ENCODE peak calls at places on chromosomes 13 and 19, in seven cellular contexts. V is neural progenitor cell, E is fibroblast of lung, O is GM23338, M is PC-9, J is hepatocyte, Q is GM12878. W is an unnamed sample.
A peak's percentile ranks its signal among the peaks of the same experiment; 100 is the strongest.

GRCh38 chr13:27038323-27038722 is 133.3 kb downstream of the USP12 start:
- DNase-seq in V (no peak), E (peak; percentile 93), O (no peak), M (peak; percentile 75), J (no peak), Q (no peak), W (peak; percentile 79)

GRCh38 chr19:703651-704446 is 4.9 kb upstream of the PALM start:
- DNase-seq in V (peak; percentile 86), E (no peak), O (peak; percentile 96), M (peak; percentile 43), J (peak; percentile 80), Q (no peak), W (peak; percentile 57)

GRCh38 chr13:113551081-113552000 is 33.2 kb upstream of the TFDP1 start:
- DNase-seq in V (no peak), E (no peak), O (no peak), M (peak; percentile 11), J (no peak), Q (no peak), W (no peak)

GRCh38 chr19:33375760-33376159 is 2.3 kb downstream of the CEBPG start:
- DNase-seq in V (no peak), E (peak; percentile 62), O (no peak), M (no peak), J (no peak), Q (no peak), W (peak; percentile 21)

GRCh38 chr13:19810996-19811881 is 28.5 kb upstream of the PSPC1 start:
- DNase-seq in V (no peak), E (no peak), O (no peak), M (peak; percentile 53), J (no peak), Q (no peak), W (no peak)

GRCh38 chr19:52094526-52094925 is 1.0 kb downstream of the ZNF841 start:
- DNase-seq in V (peak; percentile 1), E (no peak), O (no peak), M (no peak), J (peak; percentile 6), Q (no peak), W (no peak)

GRCh38 chr13:97142452-97142851 is 79.7 kb upstream of the MBNL2 start:
- DNase-seq in V (no peak), E (no peak), O (peak; percentile 56), M (peak; percentile 75), J (peak; percentile 67), Q (no peak), W (no peak)

GRCh38 chr19:1853295-1854031 is 5.2 kb upstream of the REXO1 start:
- DNase-seq in V (peak; percentile 72), E (peak; percentile 57), O (peak; percentile 87), M (peak; percentile 46), J (peak; percentile 88), Q (peak; percentile 43), W (peak; percentile 71)

GRCh38 chr13:102904408-102904862 is 58.6 kb downstream of the ERCC5 start:
- DNase-seq in V (no peak), E (no peak), O (no peak), M (peak; percentile 46), J (no peak), Q (no peak), W (peak; percentile 22)

GRCh38 chr13:102901056-102901455 is 55.2 kb downstream of the ERCC5 start:
- DNase-seq in V (no peak), E (no peak), O (no peak), M (no peak), J (peak; percentile 21), Q (no peak), W (no peak)

GRCh38 chr13:102903659-102904407 is 58.0 kb downstream of the ERCC5 start:
- DNase-seq in V (peak; percentile 28), E (no peak), O (peak; percentile 56), M (no peak), J (no peak), Q (no peak), W (peak; percentile 56)

GRCh38 chr13:102901615-102902305 is 55.9 kb downstream of the ERCC5 start:
- DNase-seq in V (no peak), E (peak; percentile 24), O (no peak), M (peak; percentile 21), J (no peak), Q (no peak), W (peak; percentile 5)

DNA sequence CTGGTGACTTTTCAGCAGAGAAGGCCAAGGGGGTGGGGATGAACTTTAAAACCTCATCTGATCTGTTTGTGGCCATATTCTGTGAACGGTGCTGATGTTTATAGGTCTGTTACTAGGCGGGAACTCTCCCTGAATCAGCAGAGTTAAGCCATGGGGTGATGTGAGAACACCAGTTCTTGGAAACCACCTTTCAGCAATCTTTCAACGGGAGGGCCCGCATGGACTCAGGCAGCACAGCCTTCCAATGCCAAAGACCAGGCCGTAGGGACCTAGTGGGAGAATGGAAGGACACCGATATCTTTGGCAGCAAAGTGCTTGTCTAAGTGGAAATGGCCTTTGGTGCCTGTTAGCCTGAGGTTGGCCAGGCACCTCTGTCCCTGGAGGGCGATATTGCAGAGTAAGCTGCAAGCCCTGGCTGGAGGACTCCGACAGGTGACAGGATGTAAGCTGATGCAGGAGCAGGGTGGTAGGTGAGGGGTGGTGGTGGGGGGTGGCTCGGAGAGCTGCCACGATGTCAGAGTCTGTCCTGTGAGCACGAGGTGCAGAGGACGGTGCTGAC is 57.0 kb downstream of the ERCC5 start:
- DNase-seq in V (no peak), E (no peak), O (peak; percentile 53), M (no peak), J (peak; percentile 5), Q (no peak), W (no peak)
- H2AFZ ChIP-seq in V (peak overlapping the region; percentile 36), E (no peak overlapping the region), O (peak overlapping the region; percentile 95), M (no peak overlapping the region), J (no peak overlapping the region), Q (no peak overlapping the region), W (no peak overlapping the region)

GRCh38 chr13:87089391-87089790 is 581.8 kb upstream of the SLITRK5 start:
- DNase-seq in V (no peak), E (peak; percentile 82), O (peak; percentile 11), M (no peak), J (no peak), Q (no peak), W (peak; percentile 47)
- TF ChIP-seq EZH2 in V (no peak), E (no peak), O (no peak), M (no peak), J (no peak), Q (no peak), W (no peak)

GRCh38 chr13:110236431-110236830 is 70.5 kb downstream of the COL4A1 start:
- DNase-seq in V (no peak), E (no peak), O (no peak), M (no peak), J (no peak), Q (no peak), W (no peak)

GRCh38 chr13:110238795-110239194 is 68.2 kb downstream of the COL4A1 start:
- DNase-seq in V (no peak), E (no peak), O (no peak), M (no peak), J (no peak), Q (no peak), W (no peak)

GRCh38 chr13:110237895-110238294 is 69.1 kb downstream of the COL4A1 start:
- DNase-seq in V (no peak), E (no peak), O (no peak), M (no peak), J (no peak), Q (no peak), W (no peak)

GRCh38 chr13:110234532-110234931 is 72.4 kb downstream of the COL4A1 start:
- DNase-seq in V (no peak), E (no peak), O (no peak), M (no peak), J (no peak), Q (no peak), W (no peak)

GRCh38 chr13:110236831-110237261 is 70.1 kb downstream of the COL4A1 start:
- DNase-seq in V (no peak), E (no peak), O (no peak), M (no peak), J (no peak), Q (no peak), W (no peak)
- H3K4me1 ChIP-seq in V (peaks cover 9% of the 10 kb centered on the region), E (peaks cover 34% of the 10 kb centered on the region), O (no peaks in the 10 kb centered on the region), M (no peaks in the 10 kb centered on the region), J (no peaks in the 10 kb centered on the region), Q (no peaks in the 10 kb centered on the region), W (peaks cover 12% of the 10 kb centered on the region)

GRCh38 chr19:45424191-45425058 is 708 bp upstream of the ERCC1 start:
- DNase-seq in V (peak; percentile 51), E (peak; percentile 97), O (peak; percentile 82), M (peak; percentile 99), J (peak; percentile 87), Q (no peak), W (peak; percentile 95)
- H2AFZ ChIP-seq in V (peak overlapping the region; percentile 74), E (peak overlapping the region; percentile 67), O (no peak overlapping the region), M (peak overlapping the region; percentile 66), J (peak overlapping the region; percentile 49), Q (peak overlapping the region; percentile 88), W (no peak overlapping the region)

DNA sequence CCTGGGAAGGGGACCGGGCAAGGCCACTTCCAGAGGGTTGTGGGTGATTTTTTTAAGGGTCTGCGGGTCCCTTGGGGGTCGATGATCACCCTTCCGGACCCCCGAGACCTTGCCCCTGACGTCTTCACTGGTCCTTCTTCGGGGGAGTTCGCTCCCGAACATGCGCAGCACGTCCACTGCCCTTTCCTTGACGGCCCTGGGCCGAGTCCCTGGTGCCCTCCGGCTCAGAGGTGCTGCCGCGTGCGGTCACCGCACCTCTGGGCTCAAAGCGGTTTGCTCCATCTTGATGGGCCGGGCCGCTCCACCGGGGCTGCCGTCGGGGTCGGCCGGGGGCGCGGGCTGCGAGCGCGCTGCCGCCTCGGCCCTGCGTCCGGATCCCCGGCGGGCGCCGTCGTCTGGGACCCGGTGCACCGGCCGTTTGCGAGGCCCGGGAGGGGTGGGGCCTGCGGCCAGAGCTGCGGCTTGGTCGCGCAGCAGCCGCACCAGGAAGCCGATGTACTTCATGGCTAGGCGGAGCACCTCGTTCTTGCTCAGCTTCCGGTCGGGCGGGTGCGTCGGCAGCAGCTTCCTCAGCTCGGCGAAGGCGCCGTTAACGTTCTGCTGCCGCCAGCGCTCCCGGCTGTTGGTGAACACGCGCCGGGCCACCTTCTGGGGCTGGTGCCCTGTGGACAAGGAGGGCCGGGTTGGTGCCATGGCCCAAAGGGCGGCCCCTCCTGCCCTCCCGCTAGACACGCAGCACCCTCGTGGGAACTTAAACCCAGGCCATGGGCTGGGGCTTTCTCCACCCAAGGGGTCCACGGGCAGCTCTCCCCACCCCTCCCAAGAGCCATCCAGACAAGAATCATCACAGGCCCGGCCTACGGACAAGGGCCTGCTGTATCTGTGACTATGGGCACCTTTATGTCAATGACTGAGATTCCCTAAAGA is 3.3 kb downstream of the LYL1 start:
- DNase-seq in V (peak; percentile 65), E (no peak), O (peak; percentile 87), M (no peak), J (peak; percentile 63), Q (no peak), W (no peak)
- TF ChIP-seq EZH2 in V (peak; percentile 99), E (no peak), O (peak; percentile 72), M (no peak), J (peak; percentile 31), Q (no peak), W (no peak)

GRCh38 chr13:73984201-73984600 is 150.0 kb downstream of the KLF12 start:
- DNase-seq in V (no peak), E (no peak), O (no peak), M (no peak), J (no peak), Q (no peak), W (no peak)
- H3K4me1 ChIP-seq in V (peaks cover 27% of the 10 kb centered on the region), E (no peaks in the 10 kb centered on the region), O (peaks cover 16% of the 10 kb centered on the region), M (no peaks in the 10 kb centered on the region), J (peaks cover 10% of the 10 kb centered on the region), Q (no peaks in the 10 kb centered on the region), W (no peaks in the 10 kb centered on the region)

DNA sequence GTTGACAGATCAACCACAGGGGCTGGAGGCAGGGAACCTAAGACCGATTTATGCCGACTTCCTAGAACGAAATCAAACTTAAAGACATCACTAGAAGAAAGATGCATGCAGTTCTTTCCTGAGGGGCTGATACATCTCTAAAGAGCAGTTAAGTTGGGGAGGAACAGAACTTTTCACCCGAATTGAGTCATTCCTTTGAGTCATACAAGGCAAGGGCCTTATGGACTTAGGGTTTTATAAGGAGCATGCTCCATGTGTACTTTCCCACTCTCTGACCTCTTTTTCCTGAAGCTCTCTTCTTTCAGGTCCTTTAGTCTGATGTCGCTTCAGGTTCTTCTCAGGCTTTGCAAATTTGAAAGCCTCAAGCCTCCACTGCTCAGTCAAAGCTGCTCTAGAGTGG is 7.9 kb upstream of the FBXL3 start:
- DNase-seq in V (no peak), E (peak; percentile 58), O (no peak), M (no peak), J (no peak), Q (no peak), W (peak; percentile 77)
- H2AFZ ChIP-seq in V (no peak overlapping the region), E (no peak overlapping the region), O (no peak overlapping the region), M (no peak overlapping the region), J (no peak overlapping the region), Q (no peak overlapping the region), W (no peak overlapping the region)